ENCODE peak calls at places on chromosomes 6 and 20, in five cellular contexts. Q is tibial artery; D is psoas muscle; V is CD8-positive, alpha-beta T cell; Z is CD8-positive, alpha-beta memory T cell. W is an unnamed sample.

GRCh38 chr20:4483481-4483880 is 238.2 kb upstream of the PRND start:
- DNase-seq in D (no peak), V (no peak), Z (no peak), Q (no peak), W (no peak)

GRCh38 chr20:9884666-9885065 is 45.8 kb upstream of the PAK5 start:
- DNase-seq in D (no peak), Q (no peak), Z (no peak), V (no peak), W (no peak)

GRCh38 chr6:139647001-139647400 is 272.6 kb upstream of the CITED2 start:
- DNase-seq in Z (no peak), V (no peak), D (no peak), Q (no peak), W (no peak)

GRCh38 chr20:19757487-19757972 is 528 bp upstream of the RIN2 start:
- DNase-seq in Q (peak; percentile 88), D (peak; percentile 92), V (no peak), Z (no peak), W (peak; percentile 58)

GRCh38 chr6:37654727-37655500 is 42.8 kb downstream of the MDGA1 start:
- DNase-seq in Q (no peak), D (no peak), Z (no peak), V (no peak), W (no peak)

GRCh38 chr6:84220809-84221409 is 6.5 kb downstream of the CEP162 start:
- DNase-seq in Z (no peak), Q (no peak), D (no peak), V (no peak), W (peak; percentile 37)

GRCh38 chr6:166474721-166475565 is 92.2 kb upstream of the MPC1 start:
- DNase-seq in Z (no peak), D (no peak), Q (no peak), V (no peak), W (no peak)

GRCh38 chr20:10985536-10985935 is 311.7 kb upstream of the JAG1 start:
- DNase-seq in Q (no peak), V (no peak), D (no peak), Z (no peak), W (no peak)

GRCh38 chr20:34582221-34582620 is 23.7 kb downstream of the MAP1LC3A start:
- DNase-seq in D (no peak), Q (no peak), V (no peak), Z (no peak), W (no peak)

GRCh38 chr20:34585019-34585418 is 26.5 kb downstream of the MAP1LC3A start:
- DNase-seq in V (no peak), Q (no peak), Z (no peak), D (no peak), W (no peak)

GRCh38 chr20:34583524-34583923 is 25.0 kb downstream of the MAP1LC3A start:
- DNase-seq in Z (no peak), D (no peak), Q (no peak), V (no peak), W (no peak)

GRCh38 chr20:34582911-34583310 is 24.4 kb downstream of the MAP1LC3A start:
- DNase-seq in D (no peak), V (no peak), Q (no peak), Z (no peak), W (peak; percentile 60)

DNA sequence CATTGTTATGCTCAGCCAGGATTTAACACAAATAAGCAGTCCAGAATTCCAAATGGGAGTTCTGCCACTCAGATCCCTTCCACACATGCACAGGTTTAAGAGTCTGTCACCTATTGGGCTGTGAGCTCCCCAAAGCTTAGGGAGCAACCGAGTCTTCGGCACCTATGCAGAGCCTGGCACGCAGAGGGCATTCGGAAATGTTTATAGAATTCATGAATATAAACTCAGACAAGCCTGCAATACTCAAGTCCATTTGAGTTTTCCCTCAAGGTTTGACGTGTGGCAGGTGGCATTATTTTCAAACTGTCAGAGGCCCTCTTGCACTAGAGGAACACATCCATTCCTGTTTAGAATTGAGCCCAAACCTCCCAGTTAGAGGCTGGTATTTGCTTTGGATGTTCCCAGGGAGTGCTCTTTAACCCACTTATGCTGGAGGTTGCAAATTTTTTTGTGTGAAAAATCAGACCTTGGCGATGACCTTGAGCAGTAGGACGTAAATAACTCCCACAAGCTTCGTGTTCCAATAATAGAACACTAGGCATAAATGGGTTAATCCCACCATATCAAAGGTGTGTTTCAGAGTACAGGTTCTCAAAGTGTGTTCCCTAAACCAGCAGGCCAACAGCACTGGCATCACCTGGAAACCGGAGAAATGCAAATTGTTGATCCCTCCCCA is 28.1 kb downstream of the MAP1LC3A start:
- DNase-seq in Q (no peak), V (no peak), D (no peak), Z (no peak), W (no peak)
- H3K4me3 ChIP-seq in Q (no peak overlapping the region), V (no peak overlapping the region), D (no peak overlapping the region), Z (no peak overlapping the region), W (no peak overlapping the region)

DNA sequence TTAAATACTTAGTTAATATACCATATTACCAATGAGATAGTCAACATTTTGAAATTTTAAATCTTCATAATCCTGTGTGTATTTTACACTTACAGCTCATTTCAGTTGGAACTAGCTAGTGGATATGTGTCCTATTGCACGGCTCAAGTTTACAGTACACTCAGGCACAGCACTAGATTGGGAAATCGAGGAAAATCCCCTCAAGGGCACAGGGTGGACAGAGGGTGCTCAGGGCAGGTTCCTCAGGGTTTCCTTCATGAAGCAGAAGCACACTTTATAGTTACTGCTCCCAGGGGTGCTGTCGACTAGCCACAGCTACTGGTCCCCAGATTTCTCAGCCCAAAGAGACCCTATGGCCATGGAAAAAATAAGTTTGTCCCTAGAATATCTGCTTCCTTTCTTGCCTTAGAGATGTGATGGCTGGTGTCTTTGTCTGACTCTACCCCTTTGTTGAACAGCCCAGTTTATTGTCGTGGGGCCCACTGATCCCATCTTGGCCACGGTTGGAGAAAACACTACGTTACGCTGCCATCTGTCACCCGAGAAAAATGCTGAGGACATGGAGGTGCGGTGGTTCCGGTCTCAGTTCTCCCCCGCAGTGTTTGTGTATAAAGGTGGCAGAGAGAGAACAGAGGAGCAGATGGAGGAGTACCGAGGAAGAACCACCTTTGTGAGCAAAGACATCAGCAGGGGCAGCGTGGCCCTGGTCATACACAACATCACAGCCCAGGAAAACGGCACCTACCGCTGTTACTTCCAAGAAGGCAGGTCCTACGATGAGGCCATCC is 1.5 kb downstream of the BTN2A1 start:
- DNase-seq in V (no peak), Q (no peak), D (no peak), Z (no peak), W (no peak)
- H3K4me1 ChIP-seq in V (peaks cover 49% of the 10 kb centered on the region), Q (peaks cover 43% of the 10 kb centered on the region), D (peaks cover 27% of the 10 kb centered on the region), Z (peaks cover 53% of the 10 kb centered on the region), W (peaks cover 15% of the 10 kb centered on the region)

DNA sequence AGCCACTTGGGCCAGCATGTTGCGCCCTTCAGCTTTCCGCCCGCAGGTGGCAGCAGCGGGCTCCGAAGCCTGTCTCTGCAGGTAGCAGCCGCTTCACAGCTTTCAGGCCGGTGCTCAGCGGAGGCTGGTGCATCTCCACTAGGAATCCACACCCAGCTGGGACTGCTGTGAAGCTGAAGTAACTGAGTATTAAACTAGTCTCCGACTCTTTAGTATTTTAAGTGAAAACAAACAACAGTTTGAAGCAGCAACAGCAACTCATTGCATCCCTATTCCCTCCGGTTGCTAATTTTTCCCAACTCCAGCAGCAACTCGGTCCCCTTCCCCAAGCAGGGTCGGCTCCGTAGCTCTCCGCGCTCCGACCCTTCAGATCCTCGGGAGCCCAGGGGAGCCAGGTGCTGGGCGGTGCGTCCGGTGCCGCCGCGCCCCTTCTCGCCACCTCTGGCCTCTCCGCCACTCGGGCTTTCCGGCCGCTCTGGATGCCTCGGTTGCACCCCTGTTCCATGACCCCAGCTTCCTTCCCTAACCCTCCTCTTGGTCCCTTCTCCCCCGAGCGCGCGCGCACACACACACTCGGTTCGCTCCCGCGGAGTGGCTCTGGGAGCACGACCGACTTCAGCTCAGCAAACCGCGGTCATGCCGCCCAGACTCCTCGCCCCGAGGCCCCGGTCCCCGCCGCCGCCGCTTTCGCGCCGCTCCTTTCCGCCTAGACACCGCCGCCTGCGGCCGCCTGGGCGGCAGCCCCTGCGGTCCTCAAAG is 789 bp upstream of the NKAIN2 start:
- DNase-seq in Z (peak; percentile 6), V (peak; percentile 27), Q (peak; percentile 67), D (peak; percentile 91), W (peak; percentile 57)
- H3K4me3 ChIP-seq in Z (no peak overlapping the region), V (no peak overlapping the region), Q (peak overlapping the region; percentile 56), D (peak overlapping the region; percentile 82), W (peak overlapping the region; percentile 23)

DNA sequence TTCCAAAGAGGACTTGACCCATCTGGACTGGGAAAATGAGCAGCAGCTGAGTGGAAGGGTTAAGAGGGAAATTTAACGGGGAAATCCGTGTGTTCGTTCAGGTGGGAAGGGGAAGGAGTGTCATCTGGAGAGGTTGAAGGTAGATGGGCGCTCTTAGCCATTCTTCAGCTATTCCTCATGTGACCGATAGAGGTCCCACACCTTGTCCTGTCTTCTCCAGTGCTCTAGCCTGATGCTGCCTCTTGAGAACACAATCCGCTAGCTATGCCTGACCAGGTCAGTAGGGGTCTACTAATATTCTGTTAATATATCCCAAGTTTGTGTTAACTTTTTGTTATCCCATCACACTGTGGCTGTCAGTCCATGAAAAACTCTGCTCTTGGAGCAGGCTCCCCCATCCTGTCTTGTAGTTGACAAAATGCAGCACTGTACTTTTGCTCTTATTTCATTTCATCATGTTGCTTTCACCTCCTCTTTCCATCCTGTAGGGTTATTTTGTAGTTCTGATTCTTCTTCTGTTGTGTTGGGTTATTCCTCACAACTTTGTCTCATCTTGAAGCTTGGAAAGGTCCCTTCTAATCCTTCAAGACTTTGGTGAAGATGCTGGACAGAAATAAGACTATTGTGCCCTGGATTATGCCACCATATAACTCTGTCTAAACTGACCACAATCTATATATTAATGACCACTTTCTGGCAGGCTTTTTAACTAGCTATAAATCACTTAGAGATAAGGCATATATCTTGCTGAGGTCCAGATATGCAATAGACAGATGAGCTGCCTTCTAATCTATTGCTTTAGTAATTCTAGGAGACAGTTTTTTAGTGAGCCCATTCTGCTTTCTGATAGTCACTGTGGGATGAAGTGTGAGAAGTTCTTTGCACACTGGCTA is 123.4 kb upstream of the SUPT3H start:
- DNase-seq in D (no peak), Q (no peak), V (no peak), Z (no peak), W (no peak)
- H3K4me1 ChIP-seq in D (no peaks in the 10 kb centered on the region), Q (no peaks in the 10 kb centered on the region), V (peaks cover 13% of the 10 kb centered on the region), Z (peaks cover 18% of the 10 kb centered on the region), W (no peaks in the 10 kb centered on the region)

DNA sequence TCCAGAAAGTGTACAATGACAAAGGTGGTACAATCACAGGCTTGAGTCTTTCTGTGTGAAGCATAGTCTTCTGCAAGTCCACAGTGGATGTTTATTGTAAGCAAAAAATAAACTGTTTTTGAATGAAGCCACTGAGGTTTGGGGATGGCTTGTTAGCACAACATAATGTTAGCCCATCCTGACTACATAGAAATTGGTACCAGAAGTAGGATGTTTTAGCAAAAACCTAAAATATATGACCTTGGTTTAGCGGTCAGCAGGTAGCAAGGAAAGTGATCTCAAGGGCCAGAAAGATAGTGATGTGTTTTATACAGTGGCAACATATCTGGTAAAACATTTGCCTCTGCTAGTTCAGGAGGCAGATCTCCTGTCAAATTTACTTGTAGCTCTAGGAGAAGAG is 15.8 kb downstream of the PLAGL1 start:
- DNase-seq in V (no peak), D (no peak), Z (no peak), Q (no peak), W (no peak)
- H3K4me3 ChIP-seq in V (no peak overlapping the region), D (no peak overlapping the region), Z (no peak overlapping the region), Q (no peak overlapping the region), W (no peak overlapping the region)

W was measured in small intestine.